ENCODE peak calls at places on chromosomes 5 and 9, in seven cellular contexts. F is astrocyte of the cerebellum, P is astrocyte, M is lower leg skin, U is left ventricle myocardium inferior, O is bronchial epithelial cell, K is dorsolateral prefrontal cortex. Y is an unnamed sample.

GRCh38 chr9:116149844-116150243 is 3.7 kb upstream of the PAPPA start:
- DNase-seq in F (no peak), K (no peak), U (no peak), P (no peak), O (no peak), M (no peak), Y (no peak)

GRCh38 chr9:5958273-5958672 is 57.2 kb downstream of the RANBP6 start:
- DNase-seq in K (no peak), U (no peak), F (no peak), P (no peak), M (no peak), O (no peak), Y (no peak)

GRCh38 chr5:73764586-73764985 is 138.6 kb downstream of the ARHGEF28 start:
- DNase-seq in O (peak), U (no peak), K (no peak), M (no peak), F (no peak), P (peak), Y (peak)

GRCh38 chr5:181200816-181201215 is 4.2 kb downstream of the TRIM7 start:
- DNase-seq in F (no peak), M (no peak), O (no peak), U (no peak), K (no peak), P (no peak), Y (no peak)

GRCh38 chr5:43150748-43151147 is 30.0 kb downstream of the ZNF131 start:
- DNase-seq in P (no peak), U (no peak), K (no peak), M (no peak), O (no peak), F (no peak), Y (no peak)

GRCh38 chr5:56420323-56420722 is 187.2 kb upstream of the ANKRD55 start:
- DNase-seq in O (no peak), F (no peak), P (no peak), M (no peak), U (no peak), K (no peak), Y (no peak)

GRCh38 chr9:91374939-91375338 is 13.2 kb upstream of the AUH start:
- DNase-seq in M (no peak), K (no peak), U (no peak), P (peak), F (peak), O (peak), Y (no peak)

GRCh38 chr9:79637180-79637925 is 65.6 kb downstream of the TLE4 start:
- DNase-seq in O (no peak), F (no peak), U (no peak), P (peak), K (no peak), M (no peak), Y (no peak)

GRCh38 chr9:21559402-21560280 is 77.5 kb upstream of the IFNE start:
- DNase-seq in M (peak), P (peak), K (peak), F (peak), U (no peak), O (peak), Y (no peak)

GRCh38 chr5:65248896-65249295 is 232.8 kb downstream of the ADAMTS6 start:
- DNase-seq in M (no peak), P (no peak), U (no peak), K (no peak), F (no peak), O (no peak), Y (no peak)

GRCh38 chr5:41312478-41313060 is 99.2 kb upstream of the C6 start:
- DNase-seq in U (no peak), F (no peak), P (peak), O (no peak), K (no peak), M (no peak), Y (no peak)

GRCh38 chr9:27407966-27408365 is 111.0 kb upstream of the EQTN start:
- DNase-seq in P (peak), F (peak), K (no peak), O (peak), U (no peak), M (no peak), Y (peak)

GRCh38 chr9:127960410-127961165 is 20.2 kb downstream of the EEIG1 start:
- DNase-seq in F (no peak), P (no peak), M (no peak), U (no peak), O (no peak), K (no peak), Y (no peak)

GRCh38 chr5:10723519-10723918 is 37.5 kb downstream of the DAP start:
- DNase-seq in O (no peak), P (no peak), M (no peak), F (no peak), K (no peak), U (no peak), Y (no peak)

GRCh38 chr5:10726179-10726912 is 34.7 kb downstream of the DAP start:
- DNase-seq in F (no peak), O (no peak), M (no peak), P (no peak), U (no peak), K (no peak), Y (no peak)

GRCh38 chr5:10726913-10727517 is 34.0 kb downstream of the DAP start:
- DNase-seq in F (no peak), P (no peak), K (no peak), M (no peak), U (no peak), O (no peak), Y (no peak)

GRCh38 chr5:10725636-10726035 is 35.4 kb downstream of the DAP start:
- DNase-seq in M (no peak), K (no peak), U (no peak), O (no peak), P (no peak), F (no peak), Y (no peak)

GRCh38 chr5:10724799-10725507 is 36.1 kb downstream of the DAP start:
- DNase-seq in O (peak), U (peak), M (no peak), P (peak), F (peak), K (no peak), Y (no peak)
- H3K4me3 ChIP-seq in O (no peak), U (peak), M (no peak), P (peak), F (peak), K (no peak), Y (no peak)

GRCh38 chr5:11048760-11049159 is 287.7 kb upstream of the DAP start:
- DNase-seq in F (no peak), M (no peak), U (no peak), K (no peak), O (no peak), P (no peak), Y (no peak)
- TF ChIP-seq CTCF in F (no peak), M (no peak), U (no peak), K (peak), O (no peak), P (no peak), Y (peak)

GRCh38 chr9:107636596-107637405 is 147.2 kb upstream of the KLF4 start:
- DNase-seq in U (no peak), F (no peak), O (no peak), M (no peak), P (no peak), K (no peak), Y (no peak)
- H3K4me3 ChIP-seq in U (peak), F (no peak), O (no peak), M (no peak), P (peak), K (peak), Y (no peak)

DNA sequence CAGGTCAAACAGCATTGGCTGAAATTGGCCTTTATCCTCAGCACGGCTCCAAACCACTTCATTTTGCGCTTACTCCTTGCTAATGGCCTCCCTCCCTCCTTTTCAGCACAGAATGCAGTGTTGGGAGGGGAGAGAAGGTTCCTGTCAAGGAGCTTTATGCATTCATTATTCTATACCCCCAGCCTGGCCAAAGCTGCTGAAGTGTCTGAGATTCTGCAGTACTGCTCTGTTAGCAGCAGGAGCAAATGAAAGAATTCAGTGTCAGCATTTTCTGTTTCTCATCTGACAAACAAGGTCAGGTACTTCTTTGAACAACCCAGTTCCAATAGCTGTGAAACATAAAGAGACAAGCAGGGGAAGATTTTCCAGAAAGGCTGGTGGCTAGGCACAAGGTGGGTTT is 109.5 kb upstream of the APC start:
- DNase-seq in U (no peak), K (no peak), M (no peak), O (no peak), F (no peak), P (no peak), Y (no peak)
- TF ChIP-seq CTCF in U (no peak), K (no peak), M (no peak), O (no peak), F (no peak), P (no peak), Y (no peak)

Y was measured in epithelial cell of proximal tubule.